ENCODE peak calls at places on chromosomes 3 and 15, in eight cellular contexts. A, Z, F, B, X, H, J and O are unnamed samples.

GRCh38 chr3:188712257-188712924 is 459.4 kb upstream of the TPRG1 start:
- DNase-seq in A (no peak), Z (no peak), F (peak; percentile 91), B (no peak), X (no peak), H (no peak), J (peak; percentile 49), O (no peak)

GRCh38 chr15:74308643-74308945 is 58.9 kb downstream of the CYP11A1 start:
- DNase-seq in A (no peak), Z (no peak), F (no peak), B (no peak), X (no peak), H (no peak), J (no peak), O (no peak)

GRCh38 chr3:179546814-179547241 is 15.9 kb upstream of the ACTL6A start:
- DNase-seq in A (no peak), Z (no peak), F (no peak), B (no peak), X (no peak), H (no peak), J (no peak), O (no peak)

GRCh38 chr3:117217837-117218236 is 508.3 kb downstream of the TUSC7 start:
- DNase-seq in A (no peak), Z (no peak), F (no peak), B (no peak), X (no peak), H (no peak), J (no peak), O (no peak)

GRCh38 chr3:141845407-141846049 is 30.9 kb upstream of the ATP1B3 start:
- DNase-seq in A (no peak), Z (no peak), F (no peak), B (no peak), X (no peak), H (no peak), J (no peak), O (no peak)

GRCh38 chr3:45907769-45908705 is 21.7 kb downstream of the CCR9 start:
- DNase-seq in A (no peak), Z (no peak), F (peak; percentile 64), B (no peak), X (no peak), H (no peak), J (peak; percentile 51), O (no peak)

GRCh38 chr3:58383476-58383875 is 50.2 kb downstream of the PDHB start:
- DNase-seq in A (no peak), Z (no peak), F (peak; percentile 88), B (no peak), X (no peak), H (no peak), J (peak; percentile 25), O (no peak)

GRCh38 chr3:25724948-25725645 is 58.1 kb downstream of the NGLY1 start:
- DNase-seq in A (no peak), Z (no peak), F (no peak), B (no peak), X (no peak), H (no peak), J (no peak), O (no peak)

GRCh38 chr3:146326875-146327543 is 76.1 kb upstream of the PLSCR4 start:
- DNase-seq in A (no peak), Z (no peak), F (peak; percentile 61), B (no peak), X (peak; percentile 35), H (peak; percentile 11), J (peak; percentile 68), O (no peak)

GRCh38 chr3:130662407-130663028 is 84.1 kb downstream of the PIK3R4 start:
- DNase-seq in A (no peak), Z (no peak), F (peak; percentile 20), B (no peak), X (no peak), H (no peak), J (no peak), O (no peak)

GRCh38 chr15:27784107-27784506 is 315.0 kb downstream of the OCA2 start:
- DNase-seq in A (no peak), Z (no peak), F (peak; percentile 15), B (no peak), X (no peak), H (no peak), J (no peak), O (no peak)

GRCh38 chr15:96359772-96360498 is 29.4 kb downstream of the NR2F2 start:
- DNase-seq in A (no peak), Z (no peak), F (peak; percentile 51), B (peak; percentile 93), X (no peak), H (peak; percentile 33), J (peak; percentile 49), O (no peak)

GRCh38 chr15:55033574-55033973 is 163.2 kb downstream of the RSL24D1 start:
- DNase-seq in A (no peak), Z (no peak), F (no peak), B (no peak), X (no peak), H (no peak), J (no peak), O (no peak)

GRCh38 chr3:9314796-9315195 is 48.1 kb upstream of the THUMPD3 start:
- DNase-seq in A (no peak), Z (no peak), F (no peak), B (no peak), X (no peak), H (no peak), J (no peak), O (no peak)

GRCh38 chr3:66206806-66207205 is 14.0 kb upstream of the SLC25A26 start:
- DNase-seq in A (no peak), Z (no peak), F (no peak), B (no peak), X (no peak), H (no peak), J (no peak), O (no peak)

GRCh38 chr3:100893108-100893507 is 100.1 kb downstream of the ABI3BP start:
- DNase-seq in A (no peak), Z (no peak), F (no peak), B (no peak), X (no peak), H (no peak), J (no peak), O (no peak)

GRCh38 chr3:100891033-100891432 is 102.2 kb downstream of the ABI3BP start:
- DNase-seq in A (no peak), Z (no peak), F (peak; percentile 77), B (no peak), X (no peak), H (no peak), J (peak; percentile 60), O (no peak)

GRCh38 chr3:100896994-100897393 is 96.2 kb downstream of the ABI3BP start:
- DNase-seq in A (no peak), Z (no peak), F (no peak), B (no peak), X (no peak), H (no peak), J (no peak), O (no peak)

GRCh38 chr3:100891827-100892226 is 101.4 kb downstream of the ABI3BP start:
- DNase-seq in A (no peak), Z (no peak), F (peak; percentile 10), B (no peak), X (no peak), H (no peak), J (no peak), O (no peak)

DNA sequence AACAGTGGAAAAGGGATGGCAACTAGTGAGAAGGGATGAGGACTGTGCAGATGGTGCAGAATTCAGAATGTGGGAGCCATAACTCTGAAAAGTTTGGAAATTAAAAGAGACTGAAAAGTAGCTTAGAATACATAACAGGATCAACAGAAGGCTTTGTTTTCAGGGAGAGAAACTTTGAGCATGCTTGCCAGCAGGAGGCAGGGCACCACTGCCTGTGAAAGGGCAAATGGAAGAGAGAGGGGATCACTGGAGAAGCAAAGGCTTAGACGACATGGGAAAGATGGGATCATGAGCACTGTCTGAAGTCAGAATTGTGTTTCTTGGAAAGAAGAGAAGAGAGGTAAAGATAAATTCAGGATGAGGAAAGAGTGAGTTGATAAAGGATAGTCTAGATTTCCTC is 99.6 kb downstream of the ABI3BP start:
- DNase-seq in A (no peak), Z (no peak), F (peak; percentile 39), B (peak; percentile 63), X (no peak), H (no peak), J (peak; percentile 42), O (peak; percentile 45)
- TF ChIP-seq CTCF in A (no peak), Z (peak; percentile 54), F (peak; percentile 86), B (peak; percentile 67), X (peak; percentile 58), H (peak; percentile 21), J (peak; percentile 92), O (no peak)

DNA sequence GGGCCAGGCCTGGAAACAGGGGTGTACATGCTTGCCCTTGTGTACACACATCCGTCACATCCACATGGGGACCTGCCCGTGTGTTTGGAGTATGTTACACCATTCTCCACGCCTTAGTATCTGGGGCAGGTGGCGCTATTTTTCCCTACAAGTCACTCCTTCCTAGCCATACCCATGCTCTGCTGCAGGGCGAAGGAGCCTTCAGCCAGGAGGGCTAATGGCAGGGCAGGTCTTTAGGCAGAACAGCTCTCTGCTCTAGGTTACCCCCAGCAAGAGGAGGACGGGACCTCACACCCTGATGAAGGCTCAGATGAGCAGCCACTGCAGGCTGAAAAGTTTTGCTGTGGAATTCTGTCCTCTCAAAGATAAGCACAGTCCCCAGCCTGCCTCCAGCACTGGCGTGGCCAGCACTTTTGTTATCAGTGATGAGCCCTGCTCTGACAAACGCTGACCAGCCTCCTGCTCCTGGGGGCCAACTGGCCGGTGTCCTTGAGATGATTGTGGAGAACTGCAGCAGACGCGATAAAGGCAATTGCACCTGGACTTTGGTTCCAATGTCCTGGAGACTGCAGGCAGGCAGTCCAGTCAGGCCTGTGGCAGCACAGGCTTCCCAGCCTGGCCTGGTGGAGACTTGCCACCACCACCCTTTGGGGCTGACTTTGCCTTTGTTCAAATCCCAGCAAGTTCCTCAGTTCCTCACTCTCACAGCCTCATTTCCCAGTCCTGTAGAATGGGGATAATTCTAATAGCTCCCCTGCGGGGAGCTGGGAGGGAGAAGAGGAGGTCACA is 19.8 kb upstream of the PIGZ start:
- DNase-seq in A (no peak), Z (no peak), F (no peak), B (peak; percentile 18), X (peak; percentile 56), H (no peak), J (no peak), O (no peak)
- TF ChIP-seq CTCF in A (no peak), Z (peak; percentile 31), F (no peak), B (no peak), X (peak; percentile 44), H (no peak), J (peak; percentile 48), O (no peak)

DNA sequence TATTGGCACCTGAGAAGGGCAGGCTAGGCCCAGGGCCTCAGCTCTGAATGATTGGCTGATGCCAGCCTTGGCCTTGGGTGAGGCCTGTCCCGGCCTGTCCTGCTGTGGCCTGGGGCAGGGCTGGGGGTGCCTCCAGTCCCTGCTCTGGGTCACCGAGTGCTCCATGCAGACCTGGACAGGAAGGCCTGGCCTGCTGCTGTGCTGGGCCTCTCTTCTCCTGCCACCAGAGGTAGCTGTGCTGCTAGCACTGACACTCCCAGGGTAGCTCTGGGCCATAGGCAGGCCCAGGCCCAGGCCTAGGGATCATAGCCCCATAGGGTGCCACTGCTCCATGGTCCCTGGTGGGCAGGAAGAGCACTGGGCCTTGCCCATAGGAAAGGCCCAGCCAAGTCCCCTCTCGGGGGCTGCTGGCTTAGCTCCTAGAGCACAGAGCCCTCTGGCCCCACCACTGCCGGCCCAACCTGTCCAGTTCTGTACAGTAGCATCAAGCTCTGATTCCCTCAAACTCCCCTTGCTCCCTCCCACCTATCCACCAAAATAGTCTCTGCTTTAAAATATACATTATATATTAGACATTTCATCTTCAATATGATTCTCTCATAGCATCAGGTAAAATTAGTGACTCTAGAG is 18.2 kb downstream of the ABTB1 start:
- DNase-seq in A (no peak), Z (no peak), F (peak; percentile 68), B (peak; percentile 78), X (peak; percentile 43), H (no peak), J (peak; percentile 60), O (no peak)
- TF ChIP-seq CTCF in A (peak; percentile 50), Z (peak; percentile 57), F (peak; percentile 73), B (peak; percentile 29), X (peak; percentile 84), H (no peak), J (peak; percentile 87), O (no peak)

GRCh38 chr15:98805434-98806274 is 157.3 kb downstream of the IGF1R start:
- DNase-seq in A (no peak), Z (no peak), F (no peak), B (no peak), X (no peak), H (no peak), J (no peak), O (no peak)
- TF ChIP-seq CTCF in A (no peak), Z (peak; percentile 47), F (peak; percentile 32), B (no peak), X (peak; percentile 43), H (no peak), J (peak; percentile 45), O (peak; percentile 41)